ENCODE peak calls at places on chromosomes 6 and 20, in four cellular contexts. T, C, Z and Q are unnamed samples.

GRCh38 chr6:170416959-170417606 is 110.5 kb downstream of the FAM120B start:
- DNase-seq in T (no peak), C (no peak), Z (no peak), Q (no peak)

GRCh38 chr6:71419954-71420692 is 131.5 kb downstream of the OGFRL1 start:
- DNase-seq in T (no peak), C (peak; percentile 80), Z (no peak), Q (no peak)

GRCh38 chr6:41466437-41466990 is 79.7 kb upstream of the FOXP4 start:
- DNase-seq in T (no peak), C (no peak), Z (no peak), Q (no peak)

GRCh38 chr6:109079981-109080380 is 14.7 kb downstream of the SESN1 start:
- DNase-seq in T (no peak), C (peak; percentile 83), Z (no peak), Q (no peak)

GRCh38 chr6:113630365-113630737 is 226.8 kb upstream of the MARCKS start:
- DNase-seq in T (peak; percentile 45), C (no peak), Z (no peak), Q (no peak)

GRCh38 chr20:14848806-14849205 is 511.4 kb upstream of the FLRT3 start:
- DNase-seq in T (no peak), C (no peak), Z (no peak), Q (no peak)

GRCh38 chr6:108565893-108566292 is 5.2 kb downstream of the FOXO3 start:
- DNase-seq in T (peak; percentile 67), C (peak; percentile 78), Z (no peak), Q (no peak)

GRCh38 chr20:25453035-25453810 is 45.8 kb downstream of the GINS1 start:
- DNase-seq in T (no peak), C (no peak), Z (peak; percentile 20), Q (no peak)

GRCh38 chr6:44297063-44298038 is 15.8 kb downstream of the AARS2 start:
- DNase-seq in T (no peak), C (no peak), Z (no peak), Q (no peak)

GRCh38 chr6:129141499-129141898 is 258.6 kb downstream of the LAMA2 start:
- DNase-seq in T (no peak), C (no peak), Z (no peak), Q (no peak)

GRCh38 chr20:48619126-48620101 is 208.4 kb downstream of the PREX1 start:
- DNase-seq in T (no peak), C (no peak), Z (no peak), Q (no peak)

GRCh38 chr6:69719602-69720193 is 77.1 kb downstream of the LMBRD1 start:
- DNase-seq in T (no peak), C (no peak), Z (peak; percentile 25), Q (no peak)

GRCh38 chr6:65000815-65001214 is 706.2 kb downstream of the EYS start:
- DNase-seq in T (no peak), C (no peak), Z (no peak), Q (no peak)

GRCh38 chr20:62326559-62326958 is 23.8 kb downstream of the ADRM1 start:
- DNase-seq in T (no peak), C (no peak), Z (no peak), Q (no peak)

GRCh38 chr20:44849712-44850111 is 35.8 kb upstream of the YWHAB start:
- DNase-seq in T (no peak), C (no peak), Z (no peak), Q (no peak)

GRCh38 chr20:32674362-32674789 is 635 bp upstream of the C20orf203 start:
- DNase-seq in T (no peak), C (no peak), Z (peak; percentile 50), Q (no peak)

GRCh38 chr20:4828830-4829493 is 107.3 kb downstream of the PRND start:
- DNase-seq in T (no peak), C (peak; percentile 64), Z (no peak), Q (no peak)

GRCh38 chr6:150395388-150396009 is 26.7 kb downstream of the IYD start:
- DNase-seq in T (no peak), C (no peak), Z (no peak), Q (peak; percentile 18)

GRCh38 chr6:14655201-14655988 is 537.8 kb downstream of the CD83 start:
- DNase-seq in T (no peak), C (no peak), Z (no peak), Q (no peak)

GRCh38 chr20:10319855-10320254 is 101.2 kb downstream of the SNAP25 start:
- DNase-seq in T (no peak), C (no peak), Z (no peak), Q (no peak)

GRCh38 chr6:134757911-134758361 is 192.0 kb downstream of the ALDH8A1 start:
- DNase-seq in T (no peak), C (no peak), Z (no peak), Q (no peak)

GRCh38 chr6:79425589-79426311 is 111.5 kb downstream of the LCA5 start:
- DNase-seq in T (no peak), C (no peak), Z (no peak), Q (no peak)

GRCh38 chr20:13884803-13885202 is 100.0 kb downstream of the NDUFAF5 start:
- DNase-seq in T (no peak), C (no peak), Z (no peak), Q (no peak)

GRCh38 chr20:46402236-46402886 is 4.1 kb downstream of the ELMO2 start:
- DNase-seq in T (no peak), C (no peak), Z (no peak), Q (no peak)

GRCh38 chr20:45300961-45301360 is 5.7 kb upstream of the RBPJL start:
- DNase-seq in T (no peak), C (no peak), Z (no peak), Q (no peak)

GRCh38 chr20:23065438-23066201 is 16.1 kb upstream of the THBD start:
- DNase-seq in T (no peak), C (no peak), Z (no peak), Q (no peak)

GRCh38 chr20:33791959-33792597 is 19.1 kb upstream of the CHMP4B start:
- DNase-seq in T (no peak), C (no peak), Z (no peak), Q (peak; percentile 63)

GRCh38 chr6:33623895-33624381 is 2.8 kb downstream of the ITPR3 start:
- DNase-seq in T (no peak), C (no peak), Z (no peak), Q (no peak)

GRCh38 chr20:17940447-17940971 is 28.1 kb downstream of the SNX5 start:
- DNase-seq in T (no peak), C (no peak), Z (no peak), Q (no peak)

GRCh38 chr20:49112596-49113274 is 66.6 kb downstream of the CSE1L start:
- DNase-seq in T (no peak), C (no peak), Z (no peak), Q (no peak)

GRCh38 chr20:18288748-18289705 is 700 bp downstream of the ZNF133 start:
- DNase-seq in T (no peak), C (no peak), Z (no peak), Q (no peak)

GRCh38 chr20:10927936-10928860 is 254.4 kb upstream of the JAG1 start:
- DNase-seq in T (no peak), C (no peak), Z (no peak), Q (no peak)